ENCODE peak calls at places on chromosomes 13 and 19, in five cellular contexts. X, L, Q, A and Z are unnamed samples.

GRCh38 chr13:37127706-37128241 is 22.3 kb upstream of the CSNK1A1L start:
- DNase-seq in X (no peak), L (no peak), Q (no peak), A (no peak), Z (no peak)

GRCh38 chr13:109606404-109607028 is 179.9 kb downstream of the IRS2 start:
- DNase-seq in X (no peak), L (no peak), Q (no peak), A (no peak), Z (no peak)

GRCh38 chr13:42873081-42873480 is 91.7 kb downstream of the FAM216B start:
- DNase-seq in X (no peak), L (no peak), Q (no peak), A (no peak), Z (no peak)

GRCh38 chr19:7856679-7857663 is 17.2 kb downstream of the PRR36 start:
- DNase-seq in X (no peak), L (no peak), Q (no peak), A (no peak), Z (no peak)

GRCh38 chr19:33133438-33134031 is 1.6 kb downstream of the WDR88 start:
- DNase-seq in X (peak; percentile 43), L (no peak), Q (no peak), A (no peak), Z (no peak)

GRCh38 chr13:42883142-42883541 is 101.8 kb downstream of the FAM216B start:
- DNase-seq in X (no peak), L (no peak), Q (no peak), A (no peak), Z (no peak)

GRCh38 chr19:13053761-13054604 is 48.7 kb downstream of the LYL1 start:
- DNase-seq in X (peak; percentile 97), L (no peak), Q (no peak), A (no peak), Z (no peak)

GRCh38 chr13:30743319-30744055 is 8.1 kb downstream of the ALOX5AP start:
- DNase-seq in X (peak; percentile 10), L (no peak), Q (no peak), A (no peak), Z (no peak)

GRCh38 chr13:73261739-73262216 is 203.0 kb downstream of the KLF5 start:
- DNase-seq in X (no peak), L (no peak), Q (no peak), A (no peak), Z (no peak)

GRCh38 chr13:80245162-80245733 is 95.7 kb downstream of the SPRY2 start:
- DNase-seq in X (no peak), L (no peak), Q (no peak), A (no peak), Z (no peak)

DNA sequence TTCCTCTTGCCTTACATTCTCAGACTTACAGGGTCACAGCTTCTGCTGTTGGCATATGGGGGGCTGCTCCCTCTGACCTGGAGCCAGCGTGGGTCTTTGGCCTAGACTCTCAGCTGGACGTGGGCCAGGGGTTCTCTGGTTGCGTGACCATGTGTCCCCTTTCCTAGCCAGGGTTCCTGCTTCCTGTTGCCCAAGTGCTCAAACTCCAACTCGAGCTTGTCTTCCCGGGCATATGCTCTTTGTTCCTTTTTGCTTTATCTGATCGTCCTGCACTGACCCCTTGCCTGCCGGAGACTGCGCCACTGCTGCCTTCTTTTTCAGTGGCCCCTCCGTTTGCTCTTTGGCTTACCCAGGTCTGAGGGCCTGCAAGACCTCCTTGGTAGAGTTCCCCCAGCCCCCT is 25.3 kb upstream of the GPR183 start:
- DNase-seq in X (peak; percentile 47), L (no peak), Q (no peak), A (no peak), Z (no peak)
- TF ChIP-seq TAF1 in X (no peak), L (no peak), Q (no peak), A (no peak), Z (no peak)

GRCh38 chr19:54206030-54206830 is 5.6 kb downstream of the RPS9 start:
- DNase-seq in X (no peak), L (no peak), Q (peak; percentile 47), A (no peak), Z (no peak)
- TF ChIP-seq POLR2A in X (no peak), L (no peak), Q (peak; percentile 20), A (no peak), Z (no peak)

GRCh38 chr13:99477493-99477892 is 23.8 kb upstream of the TM9SF2 start:
- DNase-seq in X (no peak), L (no peak), Q (no peak), A (no peak), Z (no peak)
- TF ChIP-seq POLR2AphosphoS5 in X (no peak), L (no peak), Q (no peak), A (no peak), Z (no peak)

DNA sequence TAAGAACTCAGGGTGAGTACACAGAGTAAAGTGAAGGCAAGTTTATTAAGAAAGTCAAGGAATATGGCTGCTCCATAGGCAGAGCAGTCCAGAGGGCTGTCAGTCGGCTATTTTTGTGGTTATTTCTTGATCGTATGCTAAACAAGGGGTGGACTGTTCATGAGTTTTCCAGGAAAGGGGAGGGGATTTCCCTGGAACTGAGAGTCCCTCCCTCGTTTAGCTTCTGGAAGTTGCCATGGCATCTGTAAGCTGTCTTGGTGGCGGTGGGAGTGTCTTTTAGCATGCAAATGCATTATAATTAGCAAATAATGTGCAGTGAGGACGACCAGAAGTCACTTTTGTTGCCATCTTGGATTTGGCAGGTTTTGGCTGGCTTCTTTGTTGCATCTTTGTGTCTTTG is 5.8 kb upstream of the VSTM1 start:
- DNase-seq in X (no peak), L (no peak), Q (peak; percentile 1), A (no peak), Z (no peak)
- TF ChIP-seq TAF1 in X (no peak), L (no peak), Q (no peak), A (no peak), Z (no peak)

DNA sequence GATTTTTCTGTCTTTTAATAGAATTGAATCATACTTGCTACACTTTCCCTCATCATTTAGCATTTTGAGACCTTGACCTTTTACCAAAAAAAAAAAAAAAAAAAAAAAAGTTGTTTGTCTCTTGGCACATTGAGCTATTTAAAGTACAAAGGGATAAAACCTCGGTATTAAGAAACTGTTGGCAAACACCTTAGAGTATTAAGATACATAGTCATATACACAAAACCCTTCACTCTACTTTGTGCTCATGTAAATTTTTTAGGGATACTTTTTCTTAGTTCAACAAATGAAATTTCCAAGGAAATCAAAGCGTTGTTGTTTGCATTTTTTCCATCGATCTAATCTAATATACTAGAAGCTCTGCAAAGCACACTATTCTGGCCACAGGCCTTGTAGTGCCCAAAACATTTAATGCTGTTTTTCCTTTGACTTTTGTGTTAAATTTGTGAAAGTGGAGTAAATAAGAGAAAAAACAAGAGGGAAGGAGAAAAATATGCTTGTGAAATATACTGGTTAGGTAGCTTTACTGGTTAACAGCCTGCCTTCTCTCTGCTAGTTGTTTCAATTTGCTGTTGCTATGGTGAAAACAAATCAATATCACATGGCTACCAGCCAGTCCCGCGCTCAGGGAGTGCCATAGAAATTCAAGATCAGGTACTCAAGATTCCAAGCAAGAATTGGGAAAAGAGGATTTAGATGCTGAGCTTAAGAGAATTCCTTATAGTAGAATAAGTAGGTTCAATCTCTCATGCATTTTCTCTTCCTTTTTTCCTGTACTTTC is 2.6 kb downstream of the MBNL2 start:
- DNase-seq in X (peak; percentile 66), L (no peak), Q (peak; percentile 42), A (no peak), Z (no peak)
- TF ChIP-seq POLR2A in X (peak; percentile 35), L (no peak), Q (no peak), A (no peak), Z (no peak)